ENCODE peak calls at places on chromosomes 5 and 9, in seven cellular contexts. One of them, this sample, is unnamed.

GRCh38 chr5:116361979-116362577 is 212.5 kb downstream of the SEMA6A start:
- ATAC-seq in CD8-positive, alpha-beta T cell: no peak
- ATAC-seq in right lobe of liver: no peak
- ATAC-seq in mucosa of descending colon: no peak
- ATAC-seq in Right ventricle myocardium superior: no peak
- ATAC-seq in stimulated activated naive CD8-positive, alpha-beta T cell treated with anti-CD3 and anti-CD28 coated beads, Interleukin-15, Interleukin-2, amounts not matched to agents 100 U/mL and 50 U/mL, for 24 hours: no peak
- ATAC-seq in body of pancreas: no peak
- ATAC-seq in this sample: no peak

GRCh38 chr5:11047051-11047450 is 286.0 kb upstream of the DAP start:
- ATAC-seq in CD8-positive, alpha-beta T cell: no peak
- ATAC-seq in right lobe of liver: no peak
- ATAC-seq in mucosa of descending colon: no peak
- ATAC-seq in Right ventricle myocardium superior: no peak
- ATAC-seq in stimulated activated naive CD8-positive, alpha-beta T cell treated with anti-CD3 and anti-CD28 coated beads, Interleukin-15, Interleukin-2, amounts not matched to agents 100 U/mL and 50 U/mL, for 24 hours: no peak
- ATAC-seq in body of pancreas: peak
- ATAC-seq in this sample: no peak

GRCh38 chr5:124952079-124952478 is 205.6 kb upstream of the ZNF608 start:
- ATAC-seq in CD8-positive, alpha-beta T cell: no peak
- ATAC-seq in right lobe of liver: no peak
- ATAC-seq in mucosa of descending colon: peak
- ATAC-seq in Right ventricle myocardium superior: no peak
- ATAC-seq in stimulated activated naive CD8-positive, alpha-beta T cell treated with anti-CD3 and anti-CD28 coated beads, Interleukin-15, Interleukin-2, amounts not matched to agents 100 U/mL and 50 U/mL, for 24 hours: peak
- ATAC-seq in body of pancreas: no peak
- ATAC-seq in this sample: peak

GRCh38 chr9:131319486-131319885 is 30.0 kb downstream of the PLPP7 start:
- ATAC-seq in CD8-positive, alpha-beta T cell: no peak
- ATAC-seq in right lobe of liver: no peak
- ATAC-seq in mucosa of descending colon: no peak
- ATAC-seq in Right ventricle myocardium superior: peak
- ATAC-seq in stimulated activated naive CD8-positive, alpha-beta T cell treated with anti-CD3 and anti-CD28 coated beads, Interleukin-15, Interleukin-2, amounts not matched to agents 100 U/mL and 50 U/mL, for 24 hours: no peak
- ATAC-seq in body of pancreas: no peak
- ATAC-seq in this sample: no peak

GRCh38 chr5:16437974-16438373 is 27.6 kb downstream of the ZNF622 start:
- ATAC-seq in CD8-positive, alpha-beta T cell: no peak
- ATAC-seq in right lobe of liver: no peak
- ATAC-seq in mucosa of descending colon: peak
- ATAC-seq in Right ventricle myocardium superior: no peak
- ATAC-seq in stimulated activated naive CD8-positive, alpha-beta T cell treated with anti-CD3 and anti-CD28 coated beads, Interleukin-15, Interleukin-2, amounts not matched to agents 100 U/mL and 50 U/mL, for 24 hours: no peak
- ATAC-seq in body of pancreas: no peak
- ATAC-seq in this sample: no peak

GRCh38 chr5:54171645-54172384 is 138.6 kb downstream of the ARL15 start:
- ATAC-seq in CD8-positive, alpha-beta T cell: no peak
- ATAC-seq in right lobe of liver: no peak
- ATAC-seq in mucosa of descending colon: peak
- ATAC-seq in Right ventricle myocardium superior: no peak
- ATAC-seq in stimulated activated naive CD8-positive, alpha-beta T cell treated with anti-CD3 and anti-CD28 coated beads, Interleukin-15, Interleukin-2, amounts not matched to agents 100 U/mL and 50 U/mL, for 24 hours: no peak
- ATAC-seq in body of pancreas: peak
- ATAC-seq in this sample: no peak

GRCh38 chr5:121693864-121694263 is 157.8 kb upstream of the FTMT start:
- ATAC-seq in CD8-positive, alpha-beta T cell: no peak
- ATAC-seq in right lobe of liver: peak
- ATAC-seq in mucosa of descending colon: no peak
- ATAC-seq in Right ventricle myocardium superior: no peak
- ATAC-seq in stimulated activated naive CD8-positive, alpha-beta T cell treated with anti-CD3 and anti-CD28 coated beads, Interleukin-15, Interleukin-2, amounts not matched to agents 100 U/mL and 50 U/mL, for 24 hours: no peak
- ATAC-seq in body of pancreas: no peak
- ATAC-seq in this sample: no peak

GRCh38 chr9:1231998-1232919 is 182.1 kb downstream of the DMRT2 start:
- ATAC-seq in CD8-positive, alpha-beta T cell: no peak
- ATAC-seq in right lobe of liver: peak
- ATAC-seq in mucosa of descending colon: peak
- ATAC-seq in Right ventricle myocardium superior: peak
- ATAC-seq in stimulated activated naive CD8-positive, alpha-beta T cell treated with anti-CD3 and anti-CD28 coated beads, Interleukin-15, Interleukin-2, amounts not matched to agents 100 U/mL and 50 U/mL, for 24 hours: no peak
- ATAC-seq in body of pancreas: peak
- ATAC-seq in this sample: no peak

GRCh38 chr5:140977003-140977402 is 10.7 kb downstream of the PCDHAC2 start:
- ATAC-seq in CD8-positive, alpha-beta T cell: no peak
- ATAC-seq in right lobe of liver: peak
- ATAC-seq in mucosa of descending colon: no peak
- ATAC-seq in Right ventricle myocardium superior: no peak
- ATAC-seq in stimulated activated naive CD8-positive, alpha-beta T cell treated with anti-CD3 and anti-CD28 coated beads, Interleukin-15, Interleukin-2, amounts not matched to agents 100 U/mL and 50 U/mL, for 24 hours: no peak
- ATAC-seq in body of pancreas: peak
- ATAC-seq in this sample: no peak

GRCh38 chr9:112112519-112112918 is 62.6 kb downstream of the SUSD1 start:
- ATAC-seq in CD8-positive, alpha-beta T cell: no peak
- ATAC-seq in right lobe of liver: no peak
- ATAC-seq in mucosa of descending colon: peak
- ATAC-seq in Right ventricle myocardium superior: no peak
- ATAC-seq in stimulated activated naive CD8-positive, alpha-beta T cell treated with anti-CD3 and anti-CD28 coated beads, Interleukin-15, Interleukin-2, amounts not matched to agents 100 U/mL and 50 U/mL, for 24 hours: no peak
- ATAC-seq in body of pancreas: no peak
- ATAC-seq in this sample: peak

GRCh38 chr5:62112689-62113220 is 193.3 kb upstream of the KIF2A start:
- ATAC-seq in CD8-positive, alpha-beta T cell: no peak
- ATAC-seq in right lobe of liver: no peak
- ATAC-seq in mucosa of descending colon: no peak
- ATAC-seq in Right ventricle myocardium superior: no peak
- ATAC-seq in stimulated activated naive CD8-positive, alpha-beta T cell treated with anti-CD3 and anti-CD28 coated beads, Interleukin-15, Interleukin-2, amounts not matched to agents 100 U/mL and 50 U/mL, for 24 hours: no peak
- ATAC-seq in body of pancreas: no peak
- ATAC-seq in this sample: peak

GRCh38 chr5:132219289-132219970 is 8.2 kb downstream of the P4HA2 start:
- ATAC-seq in CD8-positive, alpha-beta T cell: no peak
- ATAC-seq in right lobe of liver: no peak
- ATAC-seq in mucosa of descending colon: no peak
- ATAC-seq in Right ventricle myocardium superior: no peak
- ATAC-seq in stimulated activated naive CD8-positive, alpha-beta T cell treated with anti-CD3 and anti-CD28 coated beads, Interleukin-15, Interleukin-2, amounts not matched to agents 100 U/mL and 50 U/mL, for 24 hours: no peak
- ATAC-seq in body of pancreas: no peak
- ATAC-seq in this sample: no peak

GRCh38 chr5:39691993-39692392 is 267.2 kb upstream of the DAB2 start:
- ATAC-seq in CD8-positive, alpha-beta T cell: no peak
- ATAC-seq in right lobe of liver: peak
- ATAC-seq in mucosa of descending colon: peak
- ATAC-seq in Right ventricle myocardium superior: no peak
- ATAC-seq in stimulated activated naive CD8-positive, alpha-beta T cell treated with anti-CD3 and anti-CD28 coated beads, Interleukin-15, Interleukin-2, amounts not matched to agents 100 U/mL and 50 U/mL, for 24 hours: no peak
- ATAC-seq in body of pancreas: no peak
- ATAC-seq in this sample: no peak

GRCh38 chr9:121902483-121903135 is 190.5 kb downstream of the TTLL11 start:
- ATAC-seq in CD8-positive, alpha-beta T cell: no peak
- ATAC-seq in right lobe of liver: no peak
- ATAC-seq in mucosa of descending colon: peak
- ATAC-seq in Right ventricle myocardium superior: peak
- ATAC-seq in stimulated activated naive CD8-positive, alpha-beta T cell treated with anti-CD3 and anti-CD28 coated beads, Interleukin-15, Interleukin-2, amounts not matched to agents 100 U/mL and 50 U/mL, for 24 hours: no peak
- ATAC-seq in body of pancreas: peak
- ATAC-seq in this sample: no peak

GRCh38 chr5:58188287-58188651 is 271.6 kb downstream of the PLK2 start:
- ATAC-seq in CD8-positive, alpha-beta T cell: no peak
- ATAC-seq in right lobe of liver: peak
- ATAC-seq in mucosa of descending colon: no peak
- ATAC-seq in Right ventricle myocardium superior: no peak
- ATAC-seq in stimulated activated naive CD8-positive, alpha-beta T cell treated with anti-CD3 and anti-CD28 coated beads, Interleukin-15, Interleukin-2, amounts not matched to agents 100 U/mL and 50 U/mL, for 24 hours: no peak
- ATAC-seq in body of pancreas: peak
- ATAC-seq in this sample: no peak

GRCh38 chr9:131238402-131239021 is 37.8 kb downstream of the FAM78A start:
- ATAC-seq in CD8-positive, alpha-beta T cell: peak
- ATAC-seq in right lobe of liver: peak
- ATAC-seq in mucosa of descending colon: peak
- ATAC-seq in Right ventricle myocardium superior: peak
- ATAC-seq in stimulated activated naive CD8-positive, alpha-beta T cell treated with anti-CD3 and anti-CD28 coated beads, Interleukin-15, Interleukin-2, amounts not matched to agents 100 U/mL and 50 U/mL, for 24 hours: peak
- ATAC-seq in body of pancreas: no peak
- ATAC-seq in this sample: peak

GRCh38 chr9:133803028-133803585 is 65.0 kb upstream of the SARDH start:
- ATAC-seq in CD8-positive, alpha-beta T cell: no peak
- ATAC-seq in right lobe of liver: no peak
- ATAC-seq in mucosa of descending colon: no peak
- ATAC-seq in Right ventricle myocardium superior: no peak
- ATAC-seq in stimulated activated naive CD8-positive, alpha-beta T cell treated with anti-CD3 and anti-CD28 coated beads, Interleukin-15, Interleukin-2, amounts not matched to agents 100 U/mL and 50 U/mL, for 24 hours: no peak
- ATAC-seq in body of pancreas: no peak
- ATAC-seq in this sample: no peak

GRCh38 chr9:130872511-130872910 is 24.1 kb downstream of the QRFP start:
- ATAC-seq in CD8-positive, alpha-beta T cell: no peak
- ATAC-seq in right lobe of liver: peak
- ATAC-seq in mucosa of descending colon: peak
- ATAC-seq in Right ventricle myocardium superior: no peak
- ATAC-seq in stimulated activated naive CD8-positive, alpha-beta T cell treated with anti-CD3 and anti-CD28 coated beads, Interleukin-15, Interleukin-2, amounts not matched to agents 100 U/mL and 50 U/mL, for 24 hours: no peak
- ATAC-seq in body of pancreas: no peak
- ATAC-seq in this sample: no peak

GRCh38 chr9:113316032-113316431 is 12.9 kb upstream of the RNF183 start:
- ATAC-seq in CD8-positive, alpha-beta T cell: no peak
- ATAC-seq in right lobe of liver: no peak
- ATAC-seq in mucosa of descending colon: no peak
- ATAC-seq in Right ventricle myocardium superior: no peak
- ATAC-seq in stimulated activated naive CD8-positive, alpha-beta T cell treated with anti-CD3 and anti-CD28 coated beads, Interleukin-15, Interleukin-2, amounts not matched to agents 100 U/mL and 50 U/mL, for 24 hours: no peak
- ATAC-seq in body of pancreas: no peak
- ATAC-seq in this sample: no peak

GRCh38 chr9:127396253-127396807 is 639 bp upstream of the SLC2A8 start:
- ATAC-seq in CD8-positive, alpha-beta T cell: no peak
- ATAC-seq in right lobe of liver: no peak
- ATAC-seq in mucosa of descending colon: no peak
- ATAC-seq in Right ventricle myocardium superior: peak
- ATAC-seq in stimulated activated naive CD8-positive, alpha-beta T cell treated with anti-CD3 and anti-CD28 coated beads, Interleukin-15, Interleukin-2, amounts not matched to agents 100 U/mL and 50 U/mL, for 24 hours: no peak
- ATAC-seq in body of pancreas: no peak
- ATAC-seq in this sample: no peak

GRCh38 chr9:129582865-129583264 is 38.0 kb downstream of the C9orf50 start:
- ATAC-seq in CD8-positive, alpha-beta T cell: no peak
- ATAC-seq in right lobe of liver: no peak
- ATAC-seq in mucosa of descending colon: no peak
- ATAC-seq in Right ventricle myocardium superior: no peak
- ATAC-seq in stimulated activated naive CD8-positive, alpha-beta T cell treated with anti-CD3 and anti-CD28 coated beads, Interleukin-15, Interleukin-2, amounts not matched to agents 100 U/mL and 50 U/mL, for 24 hours: peak
- ATAC-seq in body of pancreas: no peak
- ATAC-seq in this sample: peak

GRCh38 chr9:76634356-76635054 is 129.7 kb upstream of the PCA3 start:
- ATAC-seq in CD8-positive, alpha-beta T cell: no peak
- ATAC-seq in right lobe of liver: peak
- ATAC-seq in mucosa of descending colon: peak
- ATAC-seq in Right ventricle myocardium superior: no peak
- ATAC-seq in stimulated activated naive CD8-positive, alpha-beta T cell treated with anti-CD3 and anti-CD28 coated beads, Interleukin-15, Interleukin-2, amounts not matched to agents 100 U/mL and 50 U/mL, for 24 hours: no peak
- ATAC-seq in body of pancreas: peak
- ATAC-seq in this sample: peak

GRCh38 chr5:93746406-93747056 is 5.1 kb upstream of the POU5F2 start:
- ATAC-seq in CD8-positive, alpha-beta T cell: no peak
- ATAC-seq in right lobe of liver: no peak
- ATAC-seq in mucosa of descending colon: no peak
- ATAC-seq in Right ventricle myocardium superior: no peak
- ATAC-seq in stimulated activated naive CD8-positive, alpha-beta T cell treated with anti-CD3 and anti-CD28 coated beads, Interleukin-15, Interleukin-2, amounts not matched to agents 100 U/mL and 50 U/mL, for 24 hours: no peak
- ATAC-seq in body of pancreas: no peak
- ATAC-seq in this sample: no peak

This sample was measured in activated T-helper 17 cell treated with anti-CD3 and anti-CD28 coated beads, Interleukin-2, amount 50 U/mL, for 72 hours.